ENCODE peak calls at places on chromosomes 11 and 22, in seven cellular contexts. B is IMR-90, V is ovary, H is A549, N is HCT116, S is sigmoid colon, T is esophagus squamous epithelium. F is an unnamed sample.

GRCh38 chr22:31948002-31948401 is 3.7 kb downstream of the YWHAH start:
- DNase-seq in T (no peak), V (peak), B (no peak), S (no peak), H (no peak), N (no peak), F (no peak)

GRCh38 chr11:73152086-73152853 is 10.2 kb upstream of the FCHSD2 start:
- DNase-seq in H (no peak), S (peak), B (no peak), N (no peak), V (no peak), T (no peak), F (no peak)

GRCh38 chr22:40036591-40037225 is 42.0 kb downstream of the FAM83F start:
- DNase-seq in B (peak), T (no peak), N (peak), S (peak), V (peak), H (peak), F (peak)

GRCh38 chr11:86715611-86716010 is 43.2 kb upstream of the ME3 start:
- DNase-seq in N (no peak), H (no peak), T (no peak), S (no peak), B (no peak), V (no peak), F (no peak)

GRCh38 chr22:41305646-41306045 is 4.3 kb downstream of the ZC3H7B start:
- DNase-seq in V (no peak), S (no peak), T (no peak), N (no peak), H (peak), B (peak), F (no peak)

GRCh38 chr11:45804806-45805304 is at the start of gene SLC35C1:
- DNase-seq in V (peak), N (peak), H (peak), S (peak), T (peak), B (peak), F (peak)

GRCh38 chr11:125457814-125458343 is 38.2 kb downstream of the FEZ1 start:
- DNase-seq in S (peak), H (no peak), N (no peak), T (no peak), B (peak), V (no peak), F (peak)

GRCh38 chr11:120215634-120216033 is 4.8 kb downstream of the OAF start:
- DNase-seq in T (no peak), N (no peak), V (peak), B (peak), H (no peak), S (peak), F (peak)

GRCh38 chr11:9076661-9077060 is 14.7 kb downstream of the SCUBE2 start:
- DNase-seq in V (no peak), S (no peak), H (no peak), T (no peak), B (no peak), N (no peak), F (no peak)

GRCh38 chr11:66071326-66071870 is 1.3 kb downstream of the PACS1 start:
- DNase-seq in B (no peak), N (no peak), V (no peak), S (no peak), T (no peak), H (no peak), F (no peak)

GRCh38 chr11:441418-442274 is at the start of gene ANO9:
- DNase-seq in B (no peak), T (no peak), H (no peak), N (no peak), V (no peak), S (no peak), F (no peak)

GRCh38 chr11:131748146-131749050 is 378.0 kb downstream of the NTM start:
- DNase-seq in H (peak), V (no peak), T (no peak), B (peak), N (no peak), S (peak), F (peak)

GRCh38 chr22:39490135-39490798 is 11.8 kb upstream of the MIEF1 start:
- DNase-seq in B (peak), S (peak), T (peak), H (peak), N (peak), V (peak), F (peak)

GRCh38 chr11:66011239-66011784 is 496 bp upstream of the CST6 start:
- DNase-seq in V (no peak), S (no peak), B (peak), T (no peak), N (peak), H (no peak), F (no peak)

DNA sequence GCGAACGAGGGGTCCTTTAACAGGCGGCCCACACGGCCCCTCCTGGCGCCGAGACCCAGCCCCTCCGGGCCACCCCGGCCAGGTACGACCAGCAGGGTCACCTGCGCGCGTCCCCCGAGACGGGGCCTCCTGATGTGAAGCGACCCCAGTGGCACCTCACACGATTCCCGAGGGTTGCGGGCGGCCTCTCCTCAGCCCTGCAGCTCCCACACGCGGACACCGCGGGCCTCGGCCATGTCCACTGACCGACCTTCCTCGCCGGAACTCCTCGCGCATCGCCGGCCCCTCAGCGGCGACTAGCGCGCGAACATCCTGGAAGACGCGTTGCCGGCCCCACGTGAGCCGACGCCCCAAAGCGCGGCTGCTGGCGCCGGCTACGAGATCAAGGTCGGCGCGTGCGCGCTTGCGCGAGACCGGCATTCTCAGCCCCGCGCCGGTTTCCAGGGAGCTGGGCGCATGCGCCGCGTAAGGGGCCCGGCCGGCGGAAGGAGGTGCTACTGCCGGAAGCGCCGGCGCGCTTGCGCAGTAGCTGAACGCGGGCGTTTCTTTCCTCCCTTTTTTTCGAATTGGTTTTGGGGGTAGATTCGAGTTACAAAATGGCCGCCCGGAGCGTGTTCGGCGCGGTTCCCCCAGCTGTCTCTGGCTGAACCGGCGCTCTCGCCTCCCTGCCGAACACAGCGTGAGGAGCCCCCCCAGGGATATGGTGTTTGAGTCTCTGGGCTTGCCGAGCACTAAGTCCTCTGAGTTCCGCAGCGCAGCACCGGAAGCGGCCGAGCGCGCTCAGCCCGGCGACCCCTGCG is at the start of gene NUP50:
- DNase-seq in V (peak), B (peak), N (peak), S (peak), H (peak), T (peak), F (peak)
- TF ChIP-seq POLR2A in V (peak), B (peak), N (peak), S (peak), H (peak), T (peak), F (peak)

DNA sequence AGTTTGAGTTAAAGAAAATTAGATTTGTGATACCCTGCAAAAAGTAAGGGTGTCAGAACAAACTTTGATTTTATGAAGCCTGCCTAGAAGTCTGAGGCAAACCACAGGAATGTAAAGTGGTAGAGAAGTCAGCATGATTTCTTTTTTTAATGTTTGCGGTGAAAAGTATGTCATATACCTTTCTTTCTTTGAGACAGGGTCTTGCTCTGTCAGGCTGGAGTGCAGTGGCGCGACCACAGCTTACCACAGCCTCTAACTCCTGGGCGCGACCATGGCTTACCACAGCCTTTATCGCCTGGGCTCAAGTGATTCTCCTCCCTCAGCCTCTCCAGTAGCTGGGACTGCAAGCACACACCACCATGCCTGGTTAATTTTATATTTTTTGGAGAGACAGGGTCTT is 4.7 kb downstream of the API5 start:
- DNase-seq in S (no peak), V (no peak), H (no peak), B (peak), N (no peak), T (no peak), F (no peak)
- H3K4me3 ChIP-seq in S (no peak), V (no peak), H (no peak), B (no peak), N (no peak), T (no peak), F (no peak)

GRCh38 chr11:62680825-62681240 is 2.0 kb upstream of the UBXN1 start:
- DNase-seq in H (peak), S (peak), N (peak), B (peak), T (no peak), V (peak), F (peak)
- TF ChIP-seq CTCF in H (peak), S (peak), N (peak), B (peak), T (peak), V (peak), F (peak)

GRCh38 chr11:62444271-62444833 is 25.5 kb downstream of the SCGB1A1 start:
- DNase-seq in N (no peak), T (no peak), V (peak), H (no peak), B (peak), S (peak), F (peak)
- TF ChIP-seq POLR2A in N (no peak), T (peak), V (no peak), H (no peak), B (peak), S (no peak), F (no peak)

GRCh38 chr22:37982151-37982838 is 2.1 kb downstream of the SOX10 start:
- DNase-seq in B (no peak), T (no peak), H (no peak), S (no peak), V (no peak), N (no peak), F (no peak)
- H3K4me3 ChIP-seq in B (no peak), T (no peak), H (no peak), S (peak), V (no peak), N (no peak), F (no peak)

DNA sequence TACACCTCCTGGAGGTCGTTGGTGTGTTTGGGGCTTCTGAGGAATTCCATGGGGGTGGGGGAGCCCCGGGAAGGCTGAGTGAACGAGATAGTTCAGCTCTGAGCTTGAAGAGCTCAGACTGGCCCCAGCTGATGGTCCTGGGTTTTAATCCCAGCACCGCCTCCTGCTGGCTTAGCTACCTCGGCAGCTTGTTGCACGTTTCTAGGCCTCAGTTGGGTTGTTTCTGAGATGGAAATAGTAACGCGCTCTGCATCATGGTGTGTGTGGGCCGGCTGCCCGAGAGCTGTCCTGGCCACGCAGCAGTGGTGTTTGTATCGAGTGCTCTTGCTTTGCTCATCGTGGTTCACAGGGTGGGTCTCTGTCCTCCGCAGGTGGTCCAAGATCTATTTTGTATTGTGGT is 37.4 kb downstream of the TPCN2 start:
- DNase-seq in B (no peak), H (no peak), S (peak), V (peak), T (no peak), N (no peak), F (no peak)
- TF ChIP-seq CTCF in B (no peak), H (no peak), S (peak), V (no peak), T (peak), N (peak), F (no peak)

GRCh38 chr11:7577226-7577882 is 63.6 kb downstream of the PPFIBP2 start:
- DNase-seq in N (no peak), S (peak), B (no peak), T (no peak), H (no peak), V (peak), F (peak)
- TF ChIP-seq POLR2A in N (no peak), S (no peak), B (no peak), T (no peak), H (no peak), V (no peak), F (peak)

GRCh38 chr22:49481651-49482399 is 345.8 kb downstream of the BRD1 start:
- DNase-seq in H (no peak), S (no peak), B (no peak), N (no peak), V (no peak), T (no peak), F (no peak)
- H3K4me3 ChIP-seq in H (peak), S (no peak), B (no peak), N (no peak), V (no peak), T (no peak), F (peak)

GRCh38 chr11:1566381-1567051 is 5.6 kb downstream of the DUSP8 start:
- DNase-seq in B (no peak), N (no peak), T (no peak), S (no peak), H (no peak), V (no peak), F (no peak)
- TF ChIP-seq CTCF in B (peak), N (peak), T (no peak), S (no peak), H (peak), V (no peak), F (no peak)

F was measured in heart left ventricle.